ENCODE peak calls at places on chromosomes 6 and 20, in six cellular contexts. One of them, this sample, is unnamed.

GRCh38 chr6:163793584-163793983 is 379.1 kb downstream of the QKI start:
- DNase-seq in amniotic stem cell: peak
- DNase-seq in A549: peak
- DNase-seq in erythroblast: no peak
- DNase-seq in fibroblast of lung: peak
- DNase-seq in T-helper 2 cell: no peak
- DNase-seq in this sample: no peak

GRCh38 chr20:51183443-51183842 is 160.5 kb upstream of the KCNG1 start:
- DNase-seq in erythroblast: no peak
- DNase-seq in T-helper 2 cell: no peak
- DNase-seq in amniotic stem cell: no peak
- DNase-seq in fibroblast of lung: no peak
- DNase-seq in A549: no peak
- DNase-seq in this sample: no peak

GRCh38 chr6:88477411-88477810 is 311.3 kb upstream of the CNR1 start:
- DNase-seq in erythroblast: no peak
- DNase-seq in T-helper 2 cell: no peak
- DNase-seq in amniotic stem cell: no peak
- DNase-seq in fibroblast of lung: no peak
- DNase-seq in A549: peak
- DNase-seq in this sample: no peak

GRCh38 chr6:137390264-137390787 is 103.9 kb downstream of the OLIG3 start:
- DNase-seq in fibroblast of lung: no peak
- DNase-seq in T-helper 2 cell: no peak
- DNase-seq in amniotic stem cell: no peak
- DNase-seq in erythroblast: no peak
- DNase-seq in A549: no peak
- DNase-seq in this sample: no peak

GRCh38 chr20:17825949-17826843 is 126.4 kb downstream of the BANF2 start:
- DNase-seq in amniotic stem cell: no peak
- DNase-seq in T-helper 2 cell: no peak
- DNase-seq in erythroblast: no peak
- DNase-seq in A549: no peak
- DNase-seq in fibroblast of lung: no peak
- DNase-seq in this sample: no peak

GRCh38 chr20:50199703-50200102 is 9.1 kb downstream of the CEBPB start:
- DNase-seq in erythroblast: no peak
- DNase-seq in T-helper 2 cell: no peak
- DNase-seq in fibroblast of lung: no peak
- DNase-seq in A549: no peak
- DNase-seq in amniotic stem cell: no peak
- DNase-seq in this sample: no peak

GRCh38 chr6:89611666-89612065 is 26.9 kb downstream of the LYRM2 start:
- DNase-seq in A549: no peak
- DNase-seq in amniotic stem cell: no peak
- DNase-seq in erythroblast: no peak
- DNase-seq in T-helper 2 cell: no peak
- DNase-seq in fibroblast of lung: no peak
- DNase-seq in this sample: no peak

GRCh38 chr6:43926644-43927524 is 156.9 kb downstream of the VEGFA start:
- DNase-seq in fibroblast of lung: peak
- DNase-seq in amniotic stem cell: peak
- DNase-seq in T-helper 2 cell: no peak
- DNase-seq in erythroblast: peak
- DNase-seq in A549: peak
- DNase-seq in this sample: no peak

GRCh38 chr20:58584881-58585752 is 66.0 kb upstream of the STX16 start:
- DNase-seq in erythroblast: no peak
- DNase-seq in A549: no peak
- DNase-seq in amniotic stem cell: no peak
- DNase-seq in T-helper 2 cell: no peak
- DNase-seq in fibroblast of lung: peak
- DNase-seq in this sample: no peak

GRCh38 chr6:157559201-157559756 is 178.3 kb downstream of the ZDHHC14 start:
- DNase-seq in A549: no peak
- DNase-seq in T-helper 2 cell: no peak
- DNase-seq in fibroblast of lung: no peak
- DNase-seq in erythroblast: no peak
- DNase-seq in amniotic stem cell: no peak
- DNase-seq in this sample: no peak

GRCh38 chr6:136424901-136425300 is 125.3 kb downstream of the MAP7 start:
- DNase-seq in erythroblast: no peak
- DNase-seq in amniotic stem cell: no peak
- DNase-seq in A549: no peak
- DNase-seq in fibroblast of lung: no peak
- DNase-seq in T-helper 2 cell: no peak
- DNase-seq in this sample: no peak

GRCh38 chr6:163349696-163350095 is 64.8 kb upstream of the QKI start:
- DNase-seq in amniotic stem cell: no peak
- DNase-seq in fibroblast of lung: no peak
- DNase-seq in A549: no peak
- DNase-seq in T-helper 2 cell: no peak
- DNase-seq in erythroblast: no peak
- DNase-seq in this sample: no peak

GRCh38 chr6:33206864-33207568 is 1.3 kb upstream of the RING1 start:
- DNase-seq in fibroblast of lung: no peak
- DNase-seq in erythroblast: no peak
- DNase-seq in amniotic stem cell: no peak
- DNase-seq in T-helper 2 cell: no peak
- DNase-seq in A549: no peak
- DNase-seq in this sample: no peak

GRCh38 chr20:36460648-36461599 is 80.4 kb upstream of the MYL9 start:
- DNase-seq in T-helper 2 cell: peak
- DNase-seq in A549: peak
- DNase-seq in erythroblast: peak
- DNase-seq in amniotic stem cell: peak
- DNase-seq in fibroblast of lung: peak
- DNase-seq in this sample: peak

GRCh38 chr6:31498748-31499147 is 803 bp downstream of the MICB start:
- DNase-seq in erythroblast: no peak
- DNase-seq in T-helper 2 cell: no peak
- DNase-seq in fibroblast of lung: peak
- DNase-seq in amniotic stem cell: no peak
- DNase-seq in A549: no peak
- DNase-seq in this sample: no peak

GRCh38 chr20:62662422-62662821 is 20.1 kb downstream of the SLCO4A1 start:
- DNase-seq in amniotic stem cell: peak
- DNase-seq in fibroblast of lung: peak
- DNase-seq in T-helper 2 cell: no peak
- DNase-seq in erythroblast: no peak
- DNase-seq in A549: no peak
- DNase-seq in this sample: no peak

GRCh38 chr6:34986845-34987246 is 97.8 kb downstream of the ANKS1A start:
- DNase-seq in amniotic stem cell: peak
- DNase-seq in T-helper 2 cell: peak
- DNase-seq in fibroblast of lung: peak
- DNase-seq in A549: peak
- DNase-seq in erythroblast: peak
- DNase-seq in this sample: peak

GRCh38 chr6:15131234-15132195 is 114.4 kb upstream of the JARID2 start:
- DNase-seq in A549: no peak
- DNase-seq in erythroblast: no peak
- DNase-seq in fibroblast of lung: no peak
- DNase-seq in T-helper 2 cell: no peak
- DNase-seq in amniotic stem cell: no peak
- DNase-seq in this sample: no peak

GRCh38 chr20:47546184-47547033 is 44.7 kb downstream of the NCOA3 start:
- DNase-seq in erythroblast: no peak
- DNase-seq in T-helper 2 cell: no peak
- DNase-seq in A549: no peak
- DNase-seq in amniotic stem cell: peak
- DNase-seq in fibroblast of lung: peak
- DNase-seq in this sample: no peak

GRCh38 chr6:22943331-22943730 is 374.0 kb downstream of the HDGFL1 start:
- DNase-seq in T-helper 2 cell: no peak
- DNase-seq in amniotic stem cell: no peak
- DNase-seq in fibroblast of lung: peak
- DNase-seq in A549: no peak
- DNase-seq in erythroblast: no peak
- DNase-seq in this sample: no peak

GRCh38 chr6:37371158-37372083 is 17.6 kb downstream of the RNF8 start:
- DNase-seq in erythroblast: no peak
- DNase-seq in amniotic stem cell: no peak
- DNase-seq in T-helper 2 cell: no peak
- DNase-seq in A549: no peak
- DNase-seq in fibroblast of lung: no peak
- DNase-seq in this sample: no peak

GRCh38 chr6:150372051-150372450 is 3.2 kb downstream of the IYD start:
- DNase-seq in fibroblast of lung: no peak
- DNase-seq in amniotic stem cell: no peak
- DNase-seq in T-helper 2 cell: no peak
- DNase-seq in erythroblast: no peak
- DNase-seq in A549: no peak
- DNase-seq in this sample: no peak

GRCh38 chr6:146598785-146599405 is at the start of gene ADGB:
- DNase-seq in fibroblast of lung: peak
- DNase-seq in A549: peak
- DNase-seq in amniotic stem cell: peak
- DNase-seq in erythroblast: peak
- DNase-seq in T-helper 2 cell: no peak
- DNase-seq in this sample: no peak

GRCh38 chr6:90271831-90272230 is 24.8 kb downstream of the BACH2 start:
- DNase-seq in amniotic stem cell: no peak
- DNase-seq in A549: no peak
- DNase-seq in erythroblast: no peak
- DNase-seq in fibroblast of lung: no peak
- DNase-seq in T-helper 2 cell: no peak
- DNase-seq in this sample: no peak